ENCODE peak calls at places on chromosome 22, in ten cellular contexts. L is endothelial cell of umbilical vein; Q is iPS DF 6.9; A is CD4-positive, alpha-beta memory T cell; I is A549; O is BE2C; D is HepG2; G is heart left ventricle; J is HCT116; R is body of pancreas. W is an unnamed sample. For H3K9me3, the result is how much of the 10 kb centered on the place peaks cover.

GRCh38 chr22:32615874-32616564 is 141.4 kb downstream of the FBXO7 start:
- DNase-seq in L (no peak), Q (no peak), A (no peak), I (no peak), O (no peak), D (peak), G (no peak), J (no peak), R (no peak), W (no peak)

GRCh38 chr22:37270928-37271650 is 11.2 kb upstream of the CYTH4 start:
- DNase-seq in L (peak), Q (no peak), A (no peak), I (no peak), O (no peak), D (no peak), G (no peak), J (no peak), R (no peak), W (no peak)

GRCh38 chr22:45757068-45757467 is 85.4 kb downstream of the ATXN10 start:
- DNase-seq in L (no peak), Q (peak), A (no peak), I (no peak), O (no peak), D (no peak), G (peak), J (no peak), R (peak), W (no peak)

GRCh38 chr22:18091916-18092526 is 14.2 kb downstream of the PEX26 start:
- DNase-seq in L (peak), Q (no peak), A (peak), I (peak), O (no peak), D (peak), G (peak), J (no peak), R (peak), W (peak)

GRCh38 chr22:35444685-35445399 is 44.9 kb downstream of the MCM5 start:
- DNase-seq in L (no peak), Q (no peak), A (no peak), I (no peak), O (no peak), D (no peak), G (no peak), J (no peak), R (no peak), W (no peak)

GRCh38 chr22:23219787-23220484 is 39.6 kb downstream of the BCR start:
- DNase-seq in L (peak), Q (no peak), A (peak), I (no peak), O (peak), D (no peak), G (peak), J (no peak), R (no peak), W (no peak)

GRCh38 chr22:37561209-37562048 is 1.1 kb downstream of the CDC42EP1 start:
- DNase-seq in L (peak), Q (no peak), A (peak), I (peak), O (peak), D (peak), G (peak), J (peak), R (peak), W (peak)

GRCh38 chr22:39308614-39309363 is 10.6 kb downstream of the RPL3 start:
- DNase-seq in L (peak), Q (no peak), A (no peak), I (peak), O (no peak), D (no peak), G (peak), J (peak), R (no peak), W (no peak)

GRCh38 chr22:20811171-20811570 is 37.3 kb downstream of the SERPIND1 start:
- DNase-seq in L (no peak), Q (no peak), A (no peak), I (no peak), O (no peak), D (no peak), G (no peak), J (no peak), R (no peak), W (no peak)

GRCh38 chr22:46023558-46023981 is 46.6 kb upstream of the WNT7B start:
- DNase-seq in L (peak), Q (no peak), A (no peak), I (no peak), O (no peak), D (no peak), G (peak), J (no peak), R (peak), W (no peak)

GRCh38 chr22:23237201-23237798 is 57.0 kb downstream of the BCR start:
- DNase-seq in L (no peak), Q (no peak), A (no peak), I (no peak), O (peak), D (no peak), G (peak), J (no peak), R (peak), W (no peak)

GRCh38 chr22:19133561-19133960 is 2.5 kb downstream of the TSSK2 start:
- DNase-seq in L (no peak), Q (no peak), A (no peak), I (no peak), O (no peak), D (no peak), G (no peak), J (no peak), R (no peak), W (no peak)

DNA sequence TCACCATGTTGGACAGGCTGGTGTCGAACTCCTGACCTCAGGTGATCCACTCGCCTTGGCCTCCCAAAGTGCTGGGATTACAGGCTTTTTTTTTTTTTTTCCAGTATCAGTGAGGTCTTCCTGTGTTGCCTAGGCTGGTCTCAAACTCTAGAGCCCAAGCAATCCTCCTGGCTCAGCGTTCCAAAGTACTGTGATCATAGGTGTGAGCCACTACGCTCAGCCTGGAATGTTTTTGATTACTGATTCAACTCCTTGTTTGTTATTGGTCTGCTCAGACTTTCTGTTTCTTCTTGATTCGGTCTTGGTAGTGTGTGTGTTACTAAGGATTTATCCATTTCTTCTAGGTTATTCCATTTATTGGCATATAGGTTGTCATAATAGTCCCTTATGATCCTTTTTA is 31.3 kb downstream of the NAGA start:
- DNase-seq in L (no peak), Q (no peak), A (no peak), I (no peak), O (no peak), D (no peak), G (no peak), J (no peak), R (no peak), W (no peak)
- H3K9me3 ChIP-seq in L (under half), Q (under half), A (under half), I (under half), O (under half), D (under half), G (under half), J (under half), R (under half), W (under half)

GRCh38 chr22:10741210-10741609 is 4786.8 kb upstream of the OR11H1 start:
- DNase-seq in L (no peak), Q (no peak), A (no peak), I (no peak), O (peak), D (no peak), G (no peak), J (no peak), R (no peak), W (no peak)
- H3K9me3 ChIP-seq in L (under half), Q (under half), A (under half), I (under half), O (under half), D (half or more), G (under half), J (under half), R (under half), W (under half)

GRCh38 chr22:28077166-28077565 is 158.1 kb upstream of the PITPNB start:
- DNase-seq in L (no peak), Q (no peak), A (no peak), I (no peak), O (no peak), D (peak), G (no peak), J (no peak), R (no peak), W (no peak)
- H3K9me3 ChIP-seq in L (under half), Q (under half), A (under half), I (under half), O (under half), D (under half), G (under half), J (under half), R (under half), W (under half)

DNA sequence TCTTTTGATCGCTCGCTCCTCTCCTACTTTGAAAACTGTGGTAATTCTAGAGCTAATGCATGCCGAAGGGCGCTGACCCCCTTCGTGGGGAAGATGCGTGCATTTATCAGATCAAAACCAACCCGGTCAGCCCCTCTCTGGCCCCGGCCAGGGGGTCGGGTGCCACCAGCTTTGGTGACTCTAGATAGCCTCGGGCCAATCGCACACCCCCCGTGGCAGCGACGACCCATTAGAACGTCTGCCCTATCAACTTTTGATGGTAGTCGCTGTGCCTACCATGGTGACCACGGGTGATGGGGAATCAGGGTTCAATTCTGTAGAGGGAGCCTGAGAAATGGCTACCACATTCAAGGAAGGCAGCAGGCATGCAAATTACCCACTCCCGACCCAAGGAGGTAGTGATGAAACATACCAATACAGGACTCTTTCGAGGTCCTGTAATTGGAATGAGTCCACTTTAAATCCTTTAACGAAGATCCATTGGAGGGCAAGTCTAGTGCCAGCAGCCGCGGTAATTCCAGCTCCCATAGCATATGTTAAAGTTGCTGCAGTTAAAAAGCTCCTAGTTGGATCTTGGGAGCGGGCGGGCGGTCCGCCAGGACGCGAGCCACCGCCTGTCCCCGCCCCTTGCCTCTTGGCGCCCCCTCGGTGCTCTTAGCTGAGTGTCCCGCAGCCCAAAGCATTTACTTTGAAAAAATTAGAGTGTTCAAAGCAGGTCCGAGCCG is 3898.2 kb upstream of the OR11H1 start:
- DNase-seq in L (no peak), Q (no peak), A (no peak), I (no peak), O (no peak), D (no peak), G (peak), J (no peak), R (no peak), W (no peak)
- H3K9me3 ChIP-seq in L (under half), Q (under half), A (under half), I (under half), O (under half), D (half or more), G (under half), J (under half), R (under half), W (under half)

GRCh38 chr22:48630848-48631247 is 1196.8 kb downstream of the BRD1 start:
- DNase-seq in L (no peak), Q (no peak), A (no peak), I (no peak), O (no peak), D (no peak), G (no peak), J (no peak), R (no peak), W (no peak)
- H3K9me3 ChIP-seq in L (under half), Q (under half), A (under half), I (under half), O (under half), D (under half), G (under half), J (under half), R (under half), W (under half)

GRCh38 chr22:28560005-28560742 is 119.5 kb downstream of the TTC28 start:
- DNase-seq in L (peak), Q (no peak), A (no peak), I (peak), O (no peak), D (no peak), G (no peak), J (no peak), R (no peak), W (no peak)

GRCh38 chr22:28563636-28564035 is 116.0 kb downstream of the TTC28 start:
- DNase-seq in L (no peak), Q (no peak), A (no peak), I (no peak), O (no peak), D (no peak), G (no peak), J (no peak), R (no peak), W (no peak)

GRCh38 chr22:28557184-28557583 is 122.5 kb downstream of the TTC28 start:
- DNase-seq in L (no peak), Q (no peak), A (no peak), I (no peak), O (no peak), D (no peak), G (no peak), J (no peak), R (no peak), W (no peak)

GRCh38 chr22:28568099-28568498 is 111.5 kb downstream of the TTC28 start:
- DNase-seq in L (no peak), Q (no peak), A (no peak), I (no peak), O (no peak), D (no peak), G (no peak), J (no peak), R (no peak), W (no peak)

DNA sequence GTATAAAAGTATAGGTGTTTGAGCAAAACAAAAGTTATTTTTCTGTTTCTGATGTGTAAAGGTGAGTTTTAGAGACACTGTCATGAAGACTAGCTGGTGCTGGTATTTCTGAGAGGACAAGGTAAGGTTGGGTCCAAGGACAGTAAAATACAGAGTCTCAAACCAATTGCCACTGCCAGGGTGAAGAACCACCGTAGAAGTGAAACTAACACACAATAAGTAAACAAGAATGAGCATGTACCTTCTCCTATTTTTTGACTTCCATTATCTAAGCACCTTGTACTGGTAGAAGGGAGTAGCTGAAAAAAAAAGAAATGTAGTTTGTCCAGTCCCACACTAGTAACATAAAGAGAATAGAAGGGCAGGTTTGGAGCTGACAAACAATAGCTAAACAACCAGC is 117.3 kb downstream of the TTC28 start:
- DNase-seq in L (no peak), Q (no peak), A (no peak), I (no peak), O (no peak), D (no peak), G (no peak), J (no peak), R (no peak), W (no peak)
- H3K9me3 ChIP-seq in L (under half), Q (under half), A (under half), I (under half), O (under half), D (under half), G (under half), J (under half), R (under half), W (under half)

DNA sequence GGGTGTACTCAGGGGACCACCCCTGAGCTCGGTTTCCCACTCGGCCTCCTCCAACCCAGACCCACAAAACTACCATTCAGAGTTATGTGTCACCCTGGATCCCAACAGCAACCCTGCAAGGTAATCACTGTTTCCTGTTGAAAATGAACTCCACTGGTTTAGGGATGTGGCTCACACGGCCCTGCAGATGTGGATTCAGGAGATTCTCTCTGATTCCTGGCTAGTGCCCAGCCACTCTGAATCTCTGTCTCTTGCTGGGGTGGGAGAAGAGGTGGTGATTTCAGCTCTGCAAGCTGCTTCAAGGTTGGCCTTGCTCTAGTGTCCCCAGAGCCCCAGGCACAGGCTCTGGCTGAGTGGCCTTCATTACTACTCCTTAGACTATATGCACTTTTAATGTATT is 1231.6 kb downstream of the TBC1D22A start:
- DNase-seq in L (no peak), Q (no peak), A (no peak), I (no peak), O (no peak), D (no peak), G (no peak), J (no peak), R (no peak), W (no peak)
- H3K9me3 ChIP-seq in L (under half), Q (under half), A (under half), I (under half), O (under half), D (under half), G (under half), J (under half), R (under half), W (under half)

GRCh38 chr22:49660794-49661781 is 166.6 kb downstream of the BRD1 start:
- DNase-seq in L (no peak), Q (no peak), A (no peak), I (no peak), O (no peak), D (no peak), G (no peak), J (no peak), R (peak), W (no peak)
- H3K9me3 ChIP-seq in L (under half), Q (under half), A (under half), I (under half), O (under half), D (under half), G (under half), J (under half), R (under half), W (under half)

DNA sequence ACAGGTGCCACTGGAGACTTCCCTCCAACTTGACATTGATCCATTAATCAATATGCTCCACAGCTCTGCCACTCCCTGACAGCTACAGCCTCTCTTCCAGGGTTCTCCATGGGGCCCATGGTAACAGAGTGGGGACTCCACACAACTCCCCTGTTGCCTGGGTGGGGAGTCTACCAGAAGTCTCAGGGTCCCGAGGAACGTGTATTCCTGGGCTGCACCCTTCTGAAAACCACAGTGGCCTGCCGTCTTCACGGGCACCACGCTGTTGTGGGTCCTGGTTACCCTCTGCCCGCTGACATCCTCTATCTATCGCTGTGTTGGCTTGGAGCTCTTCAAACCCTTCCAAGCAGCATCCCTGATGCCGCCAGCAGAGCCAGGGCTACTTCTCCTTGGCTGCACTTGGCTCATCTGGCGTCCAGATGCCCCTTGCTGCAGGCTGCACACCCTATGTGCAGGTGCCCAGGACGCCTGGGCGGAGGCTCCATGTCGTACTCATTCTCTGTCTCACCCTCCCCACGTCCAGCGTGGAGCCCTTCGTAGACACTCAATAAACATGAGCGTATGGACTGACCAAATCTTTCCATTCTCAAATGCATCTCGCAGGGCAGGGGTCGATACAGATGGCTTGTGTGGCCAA is 1341.8 kb downstream of the TBC1D22A start:
- DNase-seq in L (no peak), Q (no peak), A (no peak), I (no peak), O (no peak), D (no peak), G (no peak), J (no peak), R (no peak), W (no peak)
- H3K9me3 ChIP-seq in L (under half), Q (under half), A (under half), I (under half), O (under half), D (under half), G (under half), J (under half), R (under half), W (under half)

W was measured in T-helper 17 cell.